ENCODE peak calls at places on chromosomes 2 and 18, in seven cellular contexts. C, M, F, D, X, Q and G are unnamed samples.

GRCh38 chr2:178401994-178402437 is 49.0 kb downstream of the PRKRA start:
- DNase-seq in C (no peak), M (no peak), F (no peak), D (no peak), X (no peak), Q (no peak), G (no peak)

GRCh38 chr18:62109676-62110075 is 77.2 kb downstream of the PIGN start:
- DNase-seq in C (no peak), M (no peak), F (no peak), D (no peak), X (no peak), Q (no peak), G (no peak)

GRCh38 chr2:217494572-217494971 is 508.2 kb downstream of the TNS1 start:
- DNase-seq in C (no peak), M (no peak), F (no peak), D (no peak), X (no peak), Q (no peak), G (no peak)

GRCh38 chr18:23578067-23578705 is 8.1 kb downstream of the NPC1 start:
- DNase-seq in C (no peak), M (no peak), F (no peak), D (no peak), X (no peak), Q (no peak), G (no peak)

GRCh38 chr2:140643761-140644187 is 1487.0 kb downstream of the LRP1B start:
- DNase-seq in C (no peak), M (no peak), F (no peak), D (peak), X (no peak), Q (no peak), G (no peak)

GRCh38 chr18:14189858-14190257 is 57.6 kb upstream of the ZNF519 start:
- DNase-seq in C (no peak), M (no peak), F (no peak), D (peak), X (no peak), Q (no peak), G (no peak)

GRCh38 chr18:63319383-63320040 is at the start of gene BCL2:
- DNase-seq in C (peak), M (no peak), F (no peak), D (peak), X (peak), Q (peak), G (no peak)

GRCh38 chr18:53796042-53796729 is 428.3 kb downstream of the MBD2 start:
- DNase-seq in C (peak), M (peak), F (no peak), D (peak), X (peak), Q (no peak), G (no peak)

GRCh38 chr2:120344214-120344990 is 1.5 kb upstream of the INHBB start:
- DNase-seq in C (no peak), M (peak), F (no peak), D (peak), X (no peak), Q (no peak), G (peak)

GRCh38 chr2:12169060-12169406 is 422.6 kb downstream of the LPIN1 start:
- DNase-seq in C (peak), M (no peak), F (no peak), D (peak), X (no peak), Q (peak), G (no peak)

GRCh38 chr2:1972948-1973347 is 228.6 kb upstream of the PXDN start:
- DNase-seq in C (no peak), M (no peak), F (no peak), D (no peak), X (no peak), Q (no peak), G (no peak)

GRCh38 chr2:11669454-11670291 is at the start of gene NTSR2:
- DNase-seq in C (no peak), M (peak), F (no peak), D (peak), X (peak), Q (peak), G (peak)

GRCh38 chr2:180787330-180787729 is 193.1 kb upstream of the UBE2E3 start:
- DNase-seq in C (no peak), M (no peak), F (no peak), D (no peak), X (no peak), Q (no peak), G (no peak)

GRCh38 chr2:182503886-182504285 is 77.0 kb upstream of the PDE1A start:
- DNase-seq in C (no peak), M (no peak), F (no peak), D (peak), X (no peak), Q (no peak), G (no peak)

GRCh38 chr18:23824704-23825103 is 135.5 kb downstream of the LAMA3 start:
- DNase-seq in C (no peak), M (no peak), F (no peak), D (peak), X (no peak), Q (no peak), G (no peak)

GRCh38 chr18:47263828-47264314 is 12.4 kb upstream of the SKOR2 start:
- DNase-seq in C (no peak), M (no peak), F (no peak), D (no peak), X (no peak), Q (no peak), G (no peak)

GRCh38 chr2:135010200-135010942 is 36.9 kb downstream of the MAP3K19 start:
- DNase-seq in C (no peak), M (no peak), F (no peak), D (no peak), X (no peak), Q (no peak), G (no peak)

GRCh38 chr18:76483780-76484179 is 11.3 kb downstream of the ZNF516 start:
- DNase-seq in C (no peak), M (no peak), F (no peak), D (no peak), X (no peak), Q (no peak), G (peak)

GRCh38 chr2:156672569-156673270 is 236.5 kb downstream of the GPD2 start:
- DNase-seq in C (no peak), M (no peak), F (no peak), D (peak), X (no peak), Q (no peak), G (no peak)

GRCh38 chr2:74512744-74513604 is 1.3 kb upstream of the TLX2 start:
- DNase-seq in C (no peak), M (no peak), F (no peak), D (no peak), X (no peak), Q (peak), G (peak)

GRCh38 chr2:51997571-51997970 is 965.6 kb upstream of the NRXN1 start:
- DNase-seq in C (no peak), M (no peak), F (no peak), D (no peak), X (peak), Q (no peak), G (no peak)

GRCh38 chr2:212021947-212022346 is 516.7 kb downstream of the ERBB4 start:
- DNase-seq in C (no peak), M (no peak), F (no peak), D (peak), X (no peak), Q (no peak), G (no peak)

GRCh38 chr2:190106783-190107182 is 44.3 kb upstream of the MSTN start:
- DNase-seq in C (no peak), M (no peak), F (no peak), D (no peak), X (no peak), Q (no peak), G (no peak)

GRCh38 chr18:41144444-41144843 is 810.6 kb upstream of the PIK3C3 start:
- DNase-seq in C (no peak), M (no peak), F (no peak), D (peak), X (no peak), Q (no peak), G (no peak)

GRCh38 chr2:239311132-239312040 is 89.4 kb downstream of the HDAC4 start:
- DNase-seq in C (no peak), M (peak), F (no peak), D (peak), X (no peak), Q (peak), G (peak)

GRCh38 chr2:12167525-12168317 is 421.3 kb downstream of the LPIN1 start:
- DNase-seq in C (no peak), M (no peak), F (no peak), D (no peak), X (peak), Q (no peak), G (no peak)

GRCh38 chr2:29223851-29224692 is 108.9 kb downstream of the CLIP4 start:
- DNase-seq in C (peak), M (peak), F (no peak), D (peak), X (no peak), Q (peak), G (peak)

GRCh38 chr2:64273524-64274398 is 129.5 kb upstream of the PELI1 start:
- DNase-seq in C (peak), M (peak), F (no peak), D (peak), X (peak), Q (peak), G (peak)

GRCh38 chr2:44420725-44421124 is 59.0 kb downstream of the CAMKMT start:
- DNase-seq in C (no peak), M (no peak), F (no peak), D (no peak), X (peak), Q (no peak), G (no peak)

GRCh38 chr2:237449193-237449797 is 35.3 kb upstream of the COL6A3 start:
- DNase-seq in C (peak), M (peak), F (no peak), D (peak), X (no peak), Q (peak), G (no peak)

GRCh38 chr2:111702119-111702808 is 181.7 kb downstream of the ANAPC1 start:
- DNase-seq in C (no peak), M (peak), F (peak), D (peak), X (peak), Q (no peak), G (no peak)

GRCh38 chr2:26724004-26724750 is 31.7 kb downstream of the KCNK3 start:
- DNase-seq in C (peak), M (peak), F (no peak), D (peak), X (no peak), Q (peak), G (peak)

GRCh38 chr2:113720167-113720566 is 36.3 kb downstream of the SLC35F5 start:
- DNase-seq in C (no peak), M (no peak), F (no peak), D (peak), X (peak), Q (no peak), G (no peak)

DNA sequence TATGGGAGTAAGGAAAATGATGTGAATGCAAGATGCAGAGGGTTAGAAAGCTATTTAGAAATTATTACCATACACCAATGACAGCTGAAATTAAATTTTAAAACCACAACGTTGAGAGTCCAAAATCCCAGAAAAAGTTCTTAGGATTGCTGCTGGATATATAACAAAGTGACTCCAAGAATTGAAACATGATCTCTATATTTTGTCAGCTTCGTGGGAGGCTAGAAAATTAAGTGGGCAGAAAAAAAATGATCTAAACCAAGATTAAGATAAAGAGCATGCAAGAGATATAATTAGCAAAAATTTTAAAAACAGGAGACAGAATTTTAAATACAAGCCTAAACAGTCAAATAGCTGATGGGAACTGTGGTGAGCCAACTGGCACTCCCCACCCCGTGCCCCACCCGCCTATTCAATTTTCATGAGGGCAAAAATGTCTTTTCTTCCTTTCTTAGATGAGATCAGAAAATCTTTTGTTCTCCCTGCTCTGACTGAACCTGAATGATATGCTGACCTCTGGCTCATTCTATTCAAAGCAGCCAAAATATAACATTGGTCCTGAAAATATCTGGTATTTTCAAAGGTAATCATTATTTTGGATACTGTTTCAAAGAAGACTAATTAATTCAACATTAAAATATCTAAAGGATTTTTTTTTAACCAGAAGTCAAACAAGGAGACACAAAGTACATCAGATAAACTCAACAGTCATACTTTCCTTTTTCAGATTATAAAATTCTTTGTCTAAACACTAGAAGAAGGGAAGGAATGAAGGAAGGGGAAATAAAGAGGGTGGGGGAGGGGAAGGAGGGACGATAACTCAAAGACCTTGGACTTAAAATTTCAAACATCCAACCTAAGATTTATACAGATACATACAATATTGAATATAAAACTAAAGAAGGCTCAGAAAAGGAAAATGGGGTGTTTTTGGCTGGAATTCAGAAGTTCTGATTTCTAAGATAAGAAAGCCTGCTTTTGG is 12.2 kb downstream of the KANSL3 start:
- DNase-seq in C (no peak), M (no peak), F (no peak), D (peak), X (no peak), Q (no peak), G (no peak)
- H3K27ac ChIP-seq in C (peak), M (peak), F (no peak), D (peak), X (no peak), Q (peak), G (no peak)

DNA sequence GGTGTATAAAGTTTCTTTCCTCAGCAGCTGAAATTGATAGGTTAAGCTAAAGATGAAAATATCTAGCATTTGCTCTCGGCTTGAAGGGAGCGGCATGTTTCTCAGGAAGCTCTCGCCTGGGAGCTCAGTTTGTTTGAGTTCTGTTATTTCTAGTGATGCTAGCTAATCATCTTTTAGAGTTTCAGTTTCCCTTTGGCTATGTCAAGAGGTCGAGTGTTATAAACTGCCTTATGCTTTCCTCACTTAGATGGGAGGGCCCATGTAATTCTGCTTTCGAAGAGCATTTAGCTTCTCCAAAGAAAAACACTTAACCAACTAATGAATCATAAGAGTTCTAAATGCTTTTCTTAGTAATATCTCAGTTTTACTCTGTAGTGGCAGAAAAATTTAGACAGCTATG is 33.6 kb downstream of the PLCL1 start:
- DNase-seq in C (no peak), M (no peak), F (no peak), D (peak), X (no peak), Q (no peak), G (peak)
- H3K4me3 ChIP-seq in C (peak), M (peak), F (no peak), D (peak), X (no peak), Q (peak), G (no peak)

DNA sequence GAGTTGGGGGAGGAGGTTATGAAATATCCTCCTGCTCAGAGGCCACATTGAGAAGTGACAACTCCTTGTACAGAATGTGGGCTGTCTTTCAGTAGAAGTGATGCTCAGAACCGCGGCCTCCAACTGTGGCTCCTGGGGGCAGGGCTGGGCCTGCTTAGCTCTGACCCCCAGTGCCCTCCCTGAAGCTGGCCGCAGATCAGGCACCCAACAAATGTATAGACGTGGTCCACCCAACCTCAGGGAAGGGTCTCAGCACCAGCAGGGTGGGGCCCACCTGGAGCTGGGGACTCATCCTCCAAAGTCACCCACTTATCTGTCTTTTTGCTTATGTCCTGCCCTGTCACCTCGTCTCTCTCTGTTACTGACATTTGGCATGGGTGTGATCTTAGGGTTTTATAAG is 11.1 kb upstream of the BIN1 start:
- DNase-seq in C (no peak), M (no peak), F (no peak), D (no peak), X (no peak), Q (peak), G (no peak)
- H3K27ac ChIP-seq in C (no peak), M (no peak), F (no peak), D (no peak), X (no peak), Q (no peak), G (no peak)

DNA sequence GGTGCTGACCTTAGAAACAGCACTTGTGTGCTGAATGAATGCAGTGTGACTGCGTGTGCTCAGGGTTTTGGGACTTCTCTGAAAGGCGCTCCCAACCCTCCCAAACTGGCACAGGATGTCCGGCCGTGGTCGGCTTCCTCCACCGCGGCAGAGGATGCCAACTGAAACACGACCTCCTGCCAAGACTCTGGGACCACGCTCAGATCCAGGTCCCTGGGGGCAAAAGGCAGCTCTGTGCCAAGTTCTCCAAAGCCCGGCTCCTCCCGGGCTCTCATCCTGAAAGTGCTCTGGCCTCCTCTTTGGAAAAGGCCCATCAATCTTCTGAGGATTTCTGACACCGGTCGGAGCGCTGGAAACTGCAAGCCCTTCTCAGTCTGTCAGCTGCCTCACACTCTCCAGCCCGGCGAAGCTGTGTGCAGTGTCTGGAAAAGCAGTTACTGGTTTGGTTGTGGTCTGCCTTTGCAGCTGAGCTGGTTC is 32.3 kb upstream of the ZBTB7C start:
- DNase-seq in C (no peak), M (peak), F (no peak), D (peak), X (no peak), Q (no peak), G (peak)
- H3K4me3 ChIP-seq in C (no peak), M (peak), F (no peak), D (peak), X (no peak), Q (no peak), G (no peak)

DNA sequence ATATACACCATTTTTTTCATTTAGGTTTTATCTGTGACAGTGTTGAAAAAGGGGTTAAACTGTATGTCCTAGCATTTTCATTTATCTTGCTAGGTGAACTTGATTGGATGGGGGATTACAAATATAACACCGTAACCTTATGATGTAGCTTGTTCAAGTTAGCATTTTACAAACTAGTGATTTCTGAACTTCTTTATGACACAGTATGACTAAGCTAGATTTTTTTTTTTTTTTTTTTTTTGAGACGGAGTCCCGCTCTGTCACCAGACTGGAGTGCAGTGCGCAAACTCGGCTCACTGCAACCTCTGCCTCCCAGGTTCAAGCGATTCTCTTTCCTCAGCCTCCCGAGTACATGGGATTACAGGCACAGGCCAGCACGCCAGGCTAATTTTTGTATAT is 47.1 kb downstream of the KCMF1 start:
- DNase-seq in C (no peak), M (no peak), F (no peak), D (peak), X (no peak), Q (no peak), G (no peak)
- H3K27ac ChIP-seq in C (peak), M (no peak), F (no peak), D (peak), X (no peak), Q (no peak), G (no peak)

DNA sequence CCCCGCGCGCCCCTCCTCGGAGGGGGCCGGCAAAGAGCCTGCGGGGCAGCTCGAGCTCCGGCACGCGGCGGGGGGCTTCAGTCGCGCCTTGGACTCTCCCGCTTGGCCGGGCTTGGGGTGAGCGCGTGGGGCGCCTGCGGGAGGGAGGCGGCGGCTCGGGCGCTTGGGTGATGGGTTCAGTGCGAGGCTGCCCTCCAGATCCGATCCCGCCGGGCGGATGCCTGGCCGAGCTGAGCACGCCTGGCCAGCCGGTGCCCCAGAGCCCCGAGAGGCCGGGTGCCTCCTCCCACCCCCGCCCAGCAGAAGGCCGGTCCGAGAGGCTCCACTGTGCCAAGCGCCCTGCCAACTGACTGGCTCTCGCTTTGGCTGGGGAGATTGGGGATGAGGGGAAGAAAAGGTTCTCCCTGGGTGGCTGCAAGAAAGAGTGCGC is 276 bp upstream of the NXPH2 start:
- DNase-seq in C (no peak), M (no peak), F (no peak), D (no peak), X (peak), Q (no peak), G (peak)
- H3K4me3 ChIP-seq in C (no peak), M (peak), F (peak), D (no peak), X (peak), Q (peak), G (peak)